ENCODE peak calls at places on chromosomes 12 and 14, in ten cellular contexts. L, Y, T, V, R, O, W, Z, X and Q are unnamed samples.

GRCh38 chr14:37566811-37567371 is 28.2 kb downstream of the FOXA1 start:
- DNase-seq in R (no peak), W (no peak), X (no peak), Z (no peak), Y (no peak), L (peak), V (no peak), T (no peak), O (no peak), Q (no peak)

GRCh38 chr12:49536526-49537195 is 2.2 kb upstream of the KCNH3 start:
- DNase-seq in W (no peak), Z (peak), T (no peak), V (no peak), Y (no peak), L (no peak), X (no peak), R (no peak), O (no peak), Q (no peak)

GRCh38 chr14:102944448-102945330 is 22.2 kb downstream of the AMN start:
- DNase-seq in W (no peak), V (no peak), Z (peak), Y (no peak), X (no peak), L (no peak), T (no peak), O (no peak), R (no peak), Q (no peak)

GRCh38 chr14:34997762-34998161 is 15.0 kb downstream of the SRP54 start:
- DNase-seq in T (peak), V (no peak), L (no peak), W (peak), X (no peak), Z (no peak), Y (no peak), R (no peak), O (no peak), Q (no peak)

GRCh38 chr12:105936496-105936895 is 202.3 kb downstream of the NUAK1 start:
- DNase-seq in Z (no peak), Y (no peak), R (no peak), T (no peak), X (no peak), L (no peak), W (no peak), O (no peak), V (no peak), Q (no peak)

GRCh38 chr12:2047752-2048151 is 5.0 kb upstream of the CACNA1C start:
- DNase-seq in Z (no peak), V (no peak), Y (no peak), T (no peak), O (no peak), W (no peak), X (no peak), L (no peak), R (no peak), Q (no peak)

GRCh38 chr12:21656931-21657335 is 709 bp downstream of the LDHB start:
- DNase-seq in V (peak), X (no peak), Z (peak), W (peak), T (peak), R (peak), Y (no peak), O (peak), L (no peak), Q (peak)

GRCh38 chr12:20513189-20513588 is 144.9 kb downstream of the PDE3A start:
- DNase-seq in W (no peak), X (no peak), L (no peak), R (no peak), Y (no peak), T (no peak), Z (no peak), O (no peak), V (no peak), Q (no peak)

GRCh38 chr12:123118397-123118945 is 32.4 kb downstream of the PITPNM2 start:
- DNase-seq in L (no peak), O (no peak), W (no peak), Y (peak), R (no peak), V (no peak), Z (no peak), X (no peak), T (no peak), Q (no peak)